ENCODE peak calls at places on chromosomes 5 and 9, in ten cellular contexts. T is upper lobe of right lung, C is AG04450, E is AG09309, S is spleen, G is tibial artery, P is IMR-90, J is OCI-LY7, X is psoas muscle, L is mucosa of descending colon. H is an unnamed sample.

GRCh38 chr5:95966005-95966404 is 4.4 kb upstream of the ELL2 start:
- DNase-seq in G (no peak), C (no peak), L (no peak), S (no peak), T (no peak), J (no peak), X (no peak), P (no peak), E (no peak), H (no peak)

GRCh38 chr9:107387401-107387800 is 102.2 kb downstream of the KLF4 start:
- DNase-seq in X (no peak), J (no peak), G (no peak), L (no peak), S (no peak), E (no peak), C (no peak), P (no peak), T (no peak), H (no peak)

GRCh38 chr9:20508242-20508641 is 114.1 kb downstream of the MLLT3 start:
- DNase-seq in C (no peak), P (no peak), L (no peak), J (no peak), S (no peak), G (no peak), X (no peak), T (no peak), E (no peak), H (no peak)

GRCh38 chr5:95369796-95370195 is 21.4 kb upstream of the FAM81B start:
- DNase-seq in L (no peak), X (no peak), J (no peak), E (no peak), T (no peak), G (no peak), C (no peak), S (no peak), P (no peak), H (no peak)

GRCh38 chr5:166251786-166252185 is 2039.7 kb upstream of the WWC1 start:
- DNase-seq in G (no peak), C (no peak), E (no peak), L (no peak), X (no peak), P (no peak), J (no peak), T (no peak), S (no peak), H (no peak)

GRCh38 chr9:120915854-120916495 is 10.6 kb downstream of the TRAF1 start:
- DNase-seq in G (no peak), S (no peak), J (peak; percentile 31), E (no peak), L (no peak), X (no peak), T (no peak), C (no peak), P (no peak), H (no peak)

GRCh38 chr9:89484475-89485404 is 13.2 kb downstream of the SEMA4D start:
- DNase-seq in P (peak; percentile 24), X (no peak), L (no peak), S (no peak), E (no peak), G (no peak), J (peak; percentile 48), T (no peak), C (no peak), H (peak; percentile 26)

GRCh38 chr5:93062548-93062947 is 518.5 kb downstream of the NR2F1-AS1 start:
- DNase-seq in P (no peak), T (no peak), C (no peak), E (no peak), G (no peak), X (no peak), L (no peak), J (no peak), S (no peak), H (no peak)

GRCh38 chr9:33106827-33107621 is 30.6 kb upstream of the SMU1 start:
- DNase-seq in C (peak; percentile 71), X (peak; percentile 76), G (no peak), J (no peak), S (no peak), P (peak; percentile 89), E (peak; percentile 83), T (no peak), L (no peak), H (no peak)

DNA sequence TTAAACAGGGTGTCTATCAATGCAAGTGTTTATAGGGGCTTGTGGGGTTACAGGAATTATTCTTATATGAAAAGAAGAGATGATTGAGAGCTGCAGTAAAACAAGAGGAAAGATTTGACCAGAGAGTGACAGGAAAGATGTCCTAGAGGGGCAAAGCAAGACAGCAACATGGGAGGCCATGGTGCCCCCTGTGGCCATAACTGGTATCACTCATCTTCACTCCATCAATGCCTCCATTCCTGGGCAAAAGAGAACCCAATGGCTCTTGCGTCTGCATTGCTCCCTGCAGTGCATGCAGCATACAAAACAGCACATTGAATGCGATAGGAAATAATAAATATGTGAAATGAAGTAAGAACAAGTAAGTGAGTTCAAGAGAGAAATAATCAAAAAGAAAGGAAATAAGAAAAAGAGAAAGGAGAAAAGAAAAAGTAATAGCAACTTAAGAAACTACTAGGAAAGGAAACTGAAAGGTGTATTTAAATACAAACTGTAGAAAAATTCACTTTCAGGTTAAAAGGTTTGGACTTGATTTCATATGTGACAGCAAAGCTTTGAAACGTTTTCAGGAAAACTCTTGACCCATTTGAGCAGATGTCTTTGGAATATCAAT is 206.6 kb downstream of the SEMA5A start:
- DNase-seq in C (no peak), S (no peak), L (no peak), G (no peak), X (no peak), T (no peak), E (no peak), P (no peak), J (peak; percentile 7), H (no peak)
- TF ChIP-seq CTCF in C (peak; percentile 70), S (no peak), L (no peak), G (no peak), X (no peak), T (no peak), E (peak; percentile 37), P (peak; percentile 26), J (peak; percentile 68), H (no peak)

GRCh38 chr9:109537288-109537687 is 39.2 kb upstream of the PTPN3 start:
- DNase-seq in X (no peak), J (no peak), G (no peak), L (no peak), P (no peak), E (no peak), S (no peak), C (no peak), T (no peak), H (no peak)
- H3K4me3 ChIP-seq in X (no peak overlapping the region), J (no peak overlapping the region), G (no peak overlapping the region), L (no peak overlapping the region), P (no peak overlapping the region), E (no peak overlapping the region), S (no peak overlapping the region), C (no peak overlapping the region), T (no peak overlapping the region), H (no peak overlapping the region)

DNA sequence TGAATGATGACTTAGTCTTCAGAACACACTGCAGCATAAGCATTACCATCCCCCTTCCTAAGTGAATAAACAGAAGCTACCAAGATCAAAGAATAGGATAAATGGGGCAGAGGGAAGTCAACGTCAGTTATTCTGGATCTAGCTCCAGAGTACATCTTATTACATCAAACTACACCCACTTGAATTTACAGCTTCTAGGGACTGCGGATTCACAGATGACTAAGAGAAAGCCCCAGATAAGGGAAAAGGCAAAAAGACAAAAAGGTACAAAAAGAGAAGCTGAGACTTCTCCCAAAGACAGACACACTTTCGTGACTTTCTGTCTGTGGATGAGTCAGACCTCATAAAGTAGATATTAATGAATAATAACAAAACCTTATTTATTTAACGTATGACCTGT is 457.9 kb upstream of the BRINP1 start:
- DNase-seq in S (no peak), T (no peak), E (no peak), J (no peak), X (no peak), P (no peak), G (no peak), L (no peak), C (no peak), H (no peak)
- TF ChIP-seq CTCF in S (no peak), T (no peak), E (no peak), J (no peak), X (no peak), P (no peak), G (no peak), L (no peak), C (no peak), H (no peak)

GRCh38 chr9:76654051-76654461 is 110.2 kb upstream of the PCA3 start:
- DNase-seq in J (no peak), C (no peak), L (no peak), P (no peak), S (no peak), E (no peak), T (no peak), X (no peak), G (no peak), H (no peak)

GRCh38 chr9:76649894-76650293 is 114.3 kb upstream of the PCA3 start:
- DNase-seq in E (no peak), P (no peak), X (no peak), T (no peak), J (no peak), C (no peak), L (no peak), S (no peak), G (no peak), H (no peak)

GRCh38 chr9:76650692-76651091 is 113.5 kb upstream of the PCA3 start:
- DNase-seq in E (no peak), J (no peak), P (no peak), G (no peak), S (no peak), L (no peak), X (no peak), C (no peak), T (no peak), H (no peak)

GRCh38 chr9:76652894-76653293 is 111.3 kb upstream of the PCA3 start:
- DNase-seq in J (peak; percentile 19), X (no peak), T (no peak), E (no peak), G (peak; percentile 65), S (peak; percentile 62), C (no peak), P (peak; percentile 37), L (no peak), H (no peak)

GRCh38 chr9:76651114-76651697 is 113.0 kb upstream of the PCA3 start:
- DNase-seq in C (no peak), J (no peak), L (no peak), P (no peak), T (no peak), S (no peak), E (no peak), X (no peak), G (no peak), H (no peak)
- H3K4me3 ChIP-seq in C (no peak overlapping the region), J (no peak overlapping the region), L (no peak overlapping the region), P (no peak overlapping the region), T (peak overlapping the region; percentile 38), S (peak overlapping the region; percentile 31), E (no peak overlapping the region), X (peak overlapping the region; percentile 47), G (peak overlapping the region; percentile 0), H (peak overlapping the region; percentile 52)

H was measured in coronary artery.